ENCODE peak calls at places on chromosomes 2 and 18, in five cellular contexts. N is Ammon's horn; D is stimulated activated CD4-positive, alpha-beta T cell treated with anti-CD3 and anti-CD28 coated beads, TNF-alpha, amount 100 ng/mL, for 1 hour; W is stimulated activated naive CD4-positive, alpha-beta T cell; F is cardiac fibroblast. Q is an unnamed sample.

GRCh38 chr2:222548997-222549396 is 106.9 kb downstream of the FARSB start:
- DNase-seq in N (peak), W (no peak), F (no peak), D (no peak), Q (no peak)

GRCh38 chr2:84969511-84970265 is 1.3 kb upstream of the KCMF1 start:
- DNase-seq in D (no peak), N (peak), W (peak), F (peak), Q (peak)

GRCh38 chr2:112085382-112085730 is 30.3 kb downstream of the TMEM87B start:
- DNase-seq in D (no peak), W (no peak), N (no peak), F (no peak), Q (no peak)

GRCh38 chr2:64135421-64135820 is 8.8 kb downstream of the PELI1 start:
- DNase-seq in N (no peak), W (peak), D (no peak), F (no peak), Q (no peak)

GRCh38 chr2:74441690-74442482 is at the start of gene RTKN:
- DNase-seq in N (peak), D (no peak), F (no peak), W (peak), Q (no peak)

GRCh38 chr2:43278683-43279220 is 52.3 kb upstream of the ZFP36L2 start:
- DNase-seq in F (no peak), W (no peak), D (no peak), N (no peak), Q (no peak)

GRCh38 chr2:37634914-37635358 is 36.5 kb downstream of the CDC42EP3 start:
- DNase-seq in D (no peak), W (no peak), F (no peak), N (no peak), Q (no peak)

GRCh38 chr2:1721706-1722483 is 22.4 kb downstream of the PXDN start:
- DNase-seq in D (no peak), N (no peak), W (no peak), F (peak), Q (no peak)

GRCh38 chr18:11852048-11852341 is 782 bp downstream of the CHMP1B start:
- DNase-seq in N (no peak), W (no peak), D (no peak), F (no peak), Q (no peak)

GRCh38 chr18:55264108-55264507 is 304.8 kb upstream of the CCDC68 start:
- DNase-seq in F (peak), W (no peak), D (no peak), N (no peak), Q (no peak)